ENCODE peak calls at places on chromosomes 7 and 10, in nine cellular contexts. One of them, this sample, is unnamed.
A peak's percentile ranks its signal among the peaks of the same experiment; 100 is the strongest.

GRCh38 chr10:101889256-101890210 is 45.9 kb upstream of the KCNIP2 start:
- DNase-seq in stimulated activated CD8-positive, alpha-beta memory T cell treated with anti-CD3 and anti-CD28 coated beads, Interleukin-15, amount 100 ng/mL, for 1 hour: peak; percentile 50
- DNase-seq in T-helper 1 cell: peak; percentile 30
- DNase-seq in naive thymus-derived CD4-positive, alpha-beta T cell: peak; percentile 54
- DNase-seq in activated CD4-positive, alpha-beta T cell treated with anti-CD3 and anti-CD28 coated beads, Interleukin-2, amount 50 U/mL, for 24 hours: peak; percentile 58
- DNase-seq in spleen: peak; percentile 84
- DNase-seq in GM03348: peak; percentile 83
- DNase-seq in posterior vena cava: peak; percentile 88
- DNase-seq in NCI-H2171: no peak
- DNase-seq in this sample: peak; percentile 66

GRCh38 chr7:123692471-123692877 is 36.8 kb downstream of the LMOD2 start:
- DNase-seq in GM03348: no peak
- DNase-seq in T-helper 1 cell: no peak
- DNase-seq in naive thymus-derived CD4-positive, alpha-beta T cell: no peak
- DNase-seq in stimulated activated CD8-positive, alpha-beta memory T cell treated with anti-CD3 and anti-CD28 coated beads, Interleukin-15, amount 100 ng/mL, for 1 hour: no peak
- DNase-seq in NCI-H2171: no peak
- DNase-seq in activated CD4-positive, alpha-beta T cell treated with anti-CD3 and anti-CD28 coated beads, Interleukin-2, amount 50 U/mL, for 24 hours: no peak
- DNase-seq in spleen: no peak
- DNase-seq in posterior vena cava: peak; percentile 54
- DNase-seq in this sample: no peak

GRCh38 chr10:132463333-132464255 is 66.6 kb downstream of the PWWP2B start:
- DNase-seq in NCI-H2171: no peak
- DNase-seq in spleen: peak; percentile 73
- DNase-seq in activated CD4-positive, alpha-beta T cell treated with anti-CD3 and anti-CD28 coated beads, Interleukin-2, amount 50 U/mL, for 24 hours: no peak
- DNase-seq in T-helper 1 cell: no peak
- DNase-seq in GM03348: peak; percentile 40
- DNase-seq in stimulated activated CD8-positive, alpha-beta memory T cell treated with anti-CD3 and anti-CD28 coated beads, Interleukin-15, amount 100 ng/mL, for 1 hour: no peak
- DNase-seq in naive thymus-derived CD4-positive, alpha-beta T cell: no peak
- DNase-seq in posterior vena cava: no peak
- DNase-seq in this sample: no peak

GRCh38 chr10:69533658-69534057 is 39.6 kb downstream of the NEUROG3 start:
- DNase-seq in activated CD4-positive, alpha-beta T cell treated with anti-CD3 and anti-CD28 coated beads, Interleukin-2, amount 50 U/mL, for 24 hours: no peak
- DNase-seq in NCI-H2171: no peak
- DNase-seq in posterior vena cava: no peak
- DNase-seq in stimulated activated CD8-positive, alpha-beta memory T cell treated with anti-CD3 and anti-CD28 coated beads, Interleukin-15, amount 100 ng/mL, for 1 hour: no peak
- DNase-seq in T-helper 1 cell: no peak
- DNase-seq in naive thymus-derived CD4-positive, alpha-beta T cell: no peak
- DNase-seq in GM03348: no peak
- DNase-seq in spleen: no peak
- DNase-seq in this sample: no peak

GRCh38 chr10:92691591-92692084 is 1.9 kb downstream of the HHEX start:
- DNase-seq in GM03348: no peak
- DNase-seq in spleen: peak; percentile 95
- DNase-seq in T-helper 1 cell: no peak
- DNase-seq in stimulated activated CD8-positive, alpha-beta memory T cell treated with anti-CD3 and anti-CD28 coated beads, Interleukin-15, amount 100 ng/mL, for 1 hour: no peak
- DNase-seq in NCI-H2171: no peak
- DNase-seq in posterior vena cava: peak; percentile 92
- DNase-seq in activated CD4-positive, alpha-beta T cell treated with anti-CD3 and anti-CD28 coated beads, Interleukin-2, amount 50 U/mL, for 24 hours: no peak
- DNase-seq in naive thymus-derived CD4-positive, alpha-beta T cell: peak; percentile 10
- DNase-seq in this sample: no peak

GRCh38 chr7:97573065-97573464 is 158.8 kb upstream of the TAC1 start:
- DNase-seq in NCI-H2171: no peak
- DNase-seq in stimulated activated CD8-positive, alpha-beta memory T cell treated with anti-CD3 and anti-CD28 coated beads, Interleukin-15, amount 100 ng/mL, for 1 hour: no peak
- DNase-seq in GM03348: no peak
- DNase-seq in T-helper 1 cell: no peak
- DNase-seq in naive thymus-derived CD4-positive, alpha-beta T cell: no peak
- DNase-seq in activated CD4-positive, alpha-beta T cell treated with anti-CD3 and anti-CD28 coated beads, Interleukin-2, amount 50 U/mL, for 24 hours: no peak
- DNase-seq in posterior vena cava: no peak
- DNase-seq in spleen: no peak
- DNase-seq in this sample: no peak

GRCh38 chr10:85927952-85928677 is 438.5 kb downstream of the GRID1 start:
- DNase-seq in GM03348: no peak
- DNase-seq in T-helper 1 cell: no peak
- DNase-seq in NCI-H2171: no peak
- DNase-seq in naive thymus-derived CD4-positive, alpha-beta T cell: no peak
- DNase-seq in activated CD4-positive, alpha-beta T cell treated with anti-CD3 and anti-CD28 coated beads, Interleukin-2, amount 50 U/mL, for 24 hours: no peak
- DNase-seq in posterior vena cava: no peak
- DNase-seq in stimulated activated CD8-positive, alpha-beta memory T cell treated with anti-CD3 and anti-CD28 coated beads, Interleukin-15, amount 100 ng/mL, for 1 hour: no peak
- DNase-seq in spleen: no peak
- DNase-seq in this sample: no peak

GRCh38 chr10:101446071-101446470 is 92.1 kb downstream of the BTRC start:
- DNase-seq in GM03348: no peak
- DNase-seq in naive thymus-derived CD4-positive, alpha-beta T cell: no peak
- DNase-seq in T-helper 1 cell: no peak
- DNase-seq in stimulated activated CD8-positive, alpha-beta memory T cell treated with anti-CD3 and anti-CD28 coated beads, Interleukin-15, amount 100 ng/mL, for 1 hour: no peak
- DNase-seq in activated CD4-positive, alpha-beta T cell treated with anti-CD3 and anti-CD28 coated beads, Interleukin-2, amount 50 U/mL, for 24 hours: no peak
- DNase-seq in spleen: no peak
- DNase-seq in NCI-H2171: no peak
- DNase-seq in posterior vena cava: no peak
- DNase-seq in this sample: no peak

GRCh38 chr7:5375925-5376324 is 47.7 kb downstream of the TNRC18 start:
- DNase-seq in NCI-H2171: no peak
- DNase-seq in activated CD4-positive, alpha-beta T cell treated with anti-CD3 and anti-CD28 coated beads, Interleukin-2, amount 50 U/mL, for 24 hours: no peak
- DNase-seq in naive thymus-derived CD4-positive, alpha-beta T cell: no peak
- DNase-seq in T-helper 1 cell: no peak
- DNase-seq in posterior vena cava: no peak
- DNase-seq in stimulated activated CD8-positive, alpha-beta memory T cell treated with anti-CD3 and anti-CD28 coated beads, Interleukin-15, amount 100 ng/mL, for 1 hour: no peak
- DNase-seq in GM03348: no peak
- DNase-seq in spleen: no peak
- DNase-seq in this sample: no peak

GRCh38 chr10:88095291-88095721 is 231.9 kb downstream of the PTEN start:
- DNase-seq in posterior vena cava: no peak
- DNase-seq in spleen: no peak
- DNase-seq in T-helper 1 cell: no peak
- DNase-seq in NCI-H2171: no peak
- DNase-seq in activated CD4-positive, alpha-beta T cell treated with anti-CD3 and anti-CD28 coated beads, Interleukin-2, amount 50 U/mL, for 24 hours: no peak
- DNase-seq in naive thymus-derived CD4-positive, alpha-beta T cell: no peak
- DNase-seq in GM03348: peak; percentile 56
- DNase-seq in stimulated activated CD8-positive, alpha-beta memory T cell treated with anti-CD3 and anti-CD28 coated beads, Interleukin-15, amount 100 ng/mL, for 1 hour: no peak
- DNase-seq in this sample: peak; percentile 61

GRCh38 chr10:32961343-32961891 is 3.4 kb upstream of the ITGB1 start:
- DNase-seq in GM03348: no peak
- DNase-seq in naive thymus-derived CD4-positive, alpha-beta T cell: no peak
- DNase-seq in T-helper 1 cell: no peak
- DNase-seq in spleen: no peak
- DNase-seq in stimulated activated CD8-positive, alpha-beta memory T cell treated with anti-CD3 and anti-CD28 coated beads, Interleukin-15, amount 100 ng/mL, for 1 hour: no peak
- DNase-seq in activated CD4-positive, alpha-beta T cell treated with anti-CD3 and anti-CD28 coated beads, Interleukin-2, amount 50 U/mL, for 24 hours: no peak
- DNase-seq in posterior vena cava: no peak
- DNase-seq in NCI-H2171: no peak
- DNase-seq in this sample: no peak

GRCh38 chr7:55189878-55190436 is 171.1 kb downstream of the EGFR start:
- DNase-seq in posterior vena cava: no peak
- DNase-seq in naive thymus-derived CD4-positive, alpha-beta T cell: no peak
- DNase-seq in spleen: no peak
- DNase-seq in GM03348: no peak
- DNase-seq in stimulated activated CD8-positive, alpha-beta memory T cell treated with anti-CD3 and anti-CD28 coated beads, Interleukin-15, amount 100 ng/mL, for 1 hour: no peak
- DNase-seq in activated CD4-positive, alpha-beta T cell treated with anti-CD3 and anti-CD28 coated beads, Interleukin-2, amount 50 U/mL, for 24 hours: no peak
- DNase-seq in NCI-H2171: no peak
- DNase-seq in T-helper 1 cell: no peak
- DNase-seq in this sample: no peak

GRCh38 chr7:24992314-24992713 is 12.3 kb upstream of the OSBPL3 start:
- DNase-seq in posterior vena cava: no peak
- DNase-seq in T-helper 1 cell: no peak
- DNase-seq in stimulated activated CD8-positive, alpha-beta memory T cell treated with anti-CD3 and anti-CD28 coated beads, Interleukin-15, amount 100 ng/mL, for 1 hour: no peak
- DNase-seq in naive thymus-derived CD4-positive, alpha-beta T cell: no peak
- DNase-seq in GM03348: no peak
- DNase-seq in spleen: no peak
- DNase-seq in activated CD4-positive, alpha-beta T cell treated with anti-CD3 and anti-CD28 coated beads, Interleukin-2, amount 50 U/mL, for 24 hours: no peak
- DNase-seq in NCI-H2171: no peak
- DNase-seq in this sample: no peak

GRCh38 chr10:117654105-117654504 is 111.6 kb downstream of the EMX2 start:
- DNase-seq in activated CD4-positive, alpha-beta T cell treated with anti-CD3 and anti-CD28 coated beads, Interleukin-2, amount 50 U/mL, for 24 hours: no peak
- DNase-seq in spleen: no peak
- DNase-seq in stimulated activated CD8-positive, alpha-beta memory T cell treated with anti-CD3 and anti-CD28 coated beads, Interleukin-15, amount 100 ng/mL, for 1 hour: no peak
- DNase-seq in NCI-H2171: no peak
- DNase-seq in naive thymus-derived CD4-positive, alpha-beta T cell: no peak
- DNase-seq in T-helper 1 cell: no peak
- DNase-seq in posterior vena cava: no peak
- DNase-seq in GM03348: no peak
- DNase-seq in this sample: no peak

GRCh38 chr10:76108563-76108962 is 677.1 kb downstream of the LRMDA start:
- DNase-seq in T-helper 1 cell: no peak
- DNase-seq in naive thymus-derived CD4-positive, alpha-beta T cell: no peak
- DNase-seq in posterior vena cava: no peak
- DNase-seq in stimulated activated CD8-positive, alpha-beta memory T cell treated with anti-CD3 and anti-CD28 coated beads, Interleukin-15, amount 100 ng/mL, for 1 hour: no peak
- DNase-seq in spleen: no peak
- DNase-seq in NCI-H2171: no peak
- DNase-seq in GM03348: no peak
- DNase-seq in activated CD4-positive, alpha-beta T cell treated with anti-CD3 and anti-CD28 coated beads, Interleukin-2, amount 50 U/mL, for 24 hours: no peak
- DNase-seq in this sample: no peak

GRCh38 chr7:128270799-128271411 is 29.8 kb downstream of the LEP start:
- DNase-seq in stimulated activated CD8-positive, alpha-beta memory T cell treated with anti-CD3 and anti-CD28 coated beads, Interleukin-15, amount 100 ng/mL, for 1 hour: no peak
- DNase-seq in posterior vena cava: peak; percentile 78
- DNase-seq in spleen: no peak
- DNase-seq in T-helper 1 cell: no peak
- DNase-seq in NCI-H2171: no peak
- DNase-seq in naive thymus-derived CD4-positive, alpha-beta T cell: no peak
- DNase-seq in GM03348: no peak
- DNase-seq in activated CD4-positive, alpha-beta T cell treated with anti-CD3 and anti-CD28 coated beads, Interleukin-2, amount 50 U/mL, for 24 hours: no peak
- DNase-seq in this sample: no peak

GRCh38 chr10:44293842-44294241 is 91.1 kb downstream of the CXCL12 start:
- DNase-seq in posterior vena cava: no peak
- DNase-seq in stimulated activated CD8-positive, alpha-beta memory T cell treated with anti-CD3 and anti-CD28 coated beads, Interleukin-15, amount 100 ng/mL, for 1 hour: no peak
- DNase-seq in NCI-H2171: no peak
- DNase-seq in GM03348: no peak
- DNase-seq in activated CD4-positive, alpha-beta T cell treated with anti-CD3 and anti-CD28 coated beads, Interleukin-2, amount 50 U/mL, for 24 hours: no peak
- DNase-seq in spleen: no peak
- DNase-seq in naive thymus-derived CD4-positive, alpha-beta T cell: no peak
- DNase-seq in T-helper 1 cell: no peak
- DNase-seq in this sample: peak; percentile 92

GRCh38 chr7:158074896-158075632 is 512.6 kb downstream of the PTPRN2 start:
- DNase-seq in NCI-H2171: no peak
- DNase-seq in T-helper 1 cell: no peak
- DNase-seq in naive thymus-derived CD4-positive, alpha-beta T cell: no peak
- DNase-seq in activated CD4-positive, alpha-beta T cell treated with anti-CD3 and anti-CD28 coated beads, Interleukin-2, amount 50 U/mL, for 24 hours: no peak
- DNase-seq in spleen: peak; percentile 59
- DNase-seq in GM03348: no peak
- DNase-seq in stimulated activated CD8-positive, alpha-beta memory T cell treated with anti-CD3 and anti-CD28 coated beads, Interleukin-15, amount 100 ng/mL, for 1 hour: no peak
- DNase-seq in posterior vena cava: peak; percentile 78
- DNase-seq in this sample: no peak

GRCh38 chr10:88088441-88089340 is 225.3 kb downstream of the PTEN start:
- DNase-seq in T-helper 1 cell: no peak
- DNase-seq in naive thymus-derived CD4-positive, alpha-beta T cell: no peak
- DNase-seq in stimulated activated CD8-positive, alpha-beta memory T cell treated with anti-CD3 and anti-CD28 coated beads, Interleukin-15, amount 100 ng/mL, for 1 hour: no peak
- DNase-seq in NCI-H2171: no peak
- DNase-seq in GM03348: no peak
- DNase-seq in posterior vena cava: no peak
- DNase-seq in activated CD4-positive, alpha-beta T cell treated with anti-CD3 and anti-CD28 coated beads, Interleukin-2, amount 50 U/mL, for 24 hours: no peak
- DNase-seq in spleen: no peak
- DNase-seq in this sample: no peak

GRCh38 chr10:104351067-104351681 is 2.5 kb upstream of the CFAP58 start:
- DNase-seq in stimulated activated CD8-positive, alpha-beta memory T cell treated with anti-CD3 and anti-CD28 coated beads, Interleukin-15, amount 100 ng/mL, for 1 hour: no peak
- DNase-seq in NCI-H2171: no peak
- DNase-seq in T-helper 1 cell: no peak
- DNase-seq in activated CD4-positive, alpha-beta T cell treated with anti-CD3 and anti-CD28 coated beads, Interleukin-2, amount 50 U/mL, for 24 hours: no peak
- DNase-seq in spleen: no peak
- DNase-seq in naive thymus-derived CD4-positive, alpha-beta T cell: no peak
- DNase-seq in GM03348: peak; percentile 57
- DNase-seq in posterior vena cava: no peak
- DNase-seq in this sample: peak; percentile 57

GRCh38 chr7:30157217-30157616 is 22.4 kb downstream of the MTURN start:
- DNase-seq in T-helper 1 cell: no peak
- DNase-seq in spleen: no peak
- DNase-seq in NCI-H2171: no peak
- DNase-seq in stimulated activated CD8-positive, alpha-beta memory T cell treated with anti-CD3 and anti-CD28 coated beads, Interleukin-15, amount 100 ng/mL, for 1 hour: no peak
- DNase-seq in posterior vena cava: no peak
- DNase-seq in GM03348: no peak
- DNase-seq in naive thymus-derived CD4-positive, alpha-beta T cell: peak; percentile 64
- DNase-seq in activated CD4-positive, alpha-beta T cell treated with anti-CD3 and anti-CD28 coated beads, Interleukin-2, amount 50 U/mL, for 24 hours: no peak
- DNase-seq in this sample: no peak

GRCh38 chr7:141483044-141483443 is 68.2 kb upstream of the AGK start:
- DNase-seq in T-helper 1 cell: no peak
- DNase-seq in activated CD4-positive, alpha-beta T cell treated with anti-CD3 and anti-CD28 coated beads, Interleukin-2, amount 50 U/mL, for 24 hours: no peak
- DNase-seq in GM03348: no peak
- DNase-seq in naive thymus-derived CD4-positive, alpha-beta T cell: no peak
- DNase-seq in posterior vena cava: no peak
- DNase-seq in NCI-H2171: no peak
- DNase-seq in spleen: no peak
- DNase-seq in stimulated activated CD8-positive, alpha-beta memory T cell treated with anti-CD3 and anti-CD28 coated beads, Interleukin-15, amount 100 ng/mL, for 1 hour: no peak
- DNase-seq in this sample: no peak

GRCh38 chr7:47322731-47323130 is 259.2 kb downstream of the TNS3 start:
- DNase-seq in NCI-H2171: no peak
- DNase-seq in spleen: no peak
- DNase-seq in GM03348: no peak
- DNase-seq in posterior vena cava: no peak
- DNase-seq in T-helper 1 cell: no peak
- DNase-seq in naive thymus-derived CD4-positive, alpha-beta T cell: no peak
- DNase-seq in stimulated activated CD8-positive, alpha-beta memory T cell treated with anti-CD3 and anti-CD28 coated beads, Interleukin-15, amount 100 ng/mL, for 1 hour: no peak
- DNase-seq in activated CD4-positive, alpha-beta T cell treated with anti-CD3 and anti-CD28 coated beads, Interleukin-2, amount 50 U/mL, for 24 hours: no peak
- DNase-seq in this sample: no peak

GRCh38 chr7:30921540-30921930 is 9.9 kb downstream of the AQP1 start:
- DNase-seq in naive thymus-derived CD4-positive, alpha-beta T cell: no peak
- DNase-seq in activated CD4-positive, alpha-beta T cell treated with anti-CD3 and anti-CD28 coated beads, Interleukin-2, amount 50 U/mL, for 24 hours: no peak
- DNase-seq in spleen: peak; percentile 61
- DNase-seq in T-helper 1 cell: no peak
- DNase-seq in GM03348: no peak
- DNase-seq in stimulated activated CD8-positive, alpha-beta memory T cell treated with anti-CD3 and anti-CD28 coated beads, Interleukin-15, amount 100 ng/mL, for 1 hour: no peak
- DNase-seq in NCI-H2171: no peak
- DNase-seq in posterior vena cava: peak; percentile 67
- DNase-seq in this sample: no peak

GRCh38 chr7:142746268-142746667 is 3.0 kb upstream of the PRSS1 start:
- DNase-seq in GM03348: no peak
- DNase-seq in spleen: no peak
- DNase-seq in T-helper 1 cell: no peak
- DNase-seq in stimulated activated CD8-positive, alpha-beta memory T cell treated with anti-CD3 and anti-CD28 coated beads, Interleukin-15, amount 100 ng/mL, for 1 hour: no peak
- DNase-seq in activated CD4-positive, alpha-beta T cell treated with anti-CD3 and anti-CD28 coated beads, Interleukin-2, amount 50 U/mL, for 24 hours: no peak
- DNase-seq in posterior vena cava: no peak
- DNase-seq in naive thymus-derived CD4-positive, alpha-beta T cell: no peak
- DNase-seq in NCI-H2171: no peak
- DNase-seq in this sample: no peak

GRCh38 chr7:157645539-157645938 is 308.7 kb downstream of the DNAJB6 start:
- DNase-seq in activated CD4-positive, alpha-beta T cell treated with anti-CD3 and anti-CD28 coated beads, Interleukin-2, amount 50 U/mL, for 24 hours: no peak
- DNase-seq in T-helper 1 cell: no peak
- DNase-seq in naive thymus-derived CD4-positive, alpha-beta T cell: no peak
- DNase-seq in spleen: no peak
- DNase-seq in GM03348: no peak
- DNase-seq in posterior vena cava: peak; percentile 76
- DNase-seq in NCI-H2171: peak; percentile 61
- DNase-seq in stimulated activated CD8-positive, alpha-beta memory T cell treated with anti-CD3 and anti-CD28 coated beads, Interleukin-15, amount 100 ng/mL, for 1 hour: no peak
- DNase-seq in this sample: no peak

GRCh38 chr7:45563804-45564461 is 10.2 kb upstream of the ADCY1 start:
- DNase-seq in spleen: no peak
- DNase-seq in naive thymus-derived CD4-positive, alpha-beta T cell: no peak
- DNase-seq in activated CD4-positive, alpha-beta T cell treated with anti-CD3 and anti-CD28 coated beads, Interleukin-2, amount 50 U/mL, for 24 hours: no peak
- DNase-seq in T-helper 1 cell: no peak
- DNase-seq in posterior vena cava: no peak
- DNase-seq in NCI-H2171: no peak
- DNase-seq in stimulated activated CD8-positive, alpha-beta memory T cell treated with anti-CD3 and anti-CD28 coated beads, Interleukin-15, amount 100 ng/mL, for 1 hour: no peak
- DNase-seq in GM03348: no peak
- DNase-seq in this sample: no peak

GRCh38 chr10:124266468-124267230 is 152.1 kb downstream of the OAT start:
- DNase-seq in GM03348: no peak
- DNase-seq in posterior vena cava: peak; percentile 52
- DNase-seq in NCI-H2171: no peak
- DNase-seq in T-helper 1 cell: no peak
- DNase-seq in stimulated activated CD8-positive, alpha-beta memory T cell treated with anti-CD3 and anti-CD28 coated beads, Interleukin-15, amount 100 ng/mL, for 1 hour: no peak
- DNase-seq in naive thymus-derived CD4-positive, alpha-beta T cell: no peak
- DNase-seq in spleen: peak; percentile 64
- DNase-seq in activated CD4-positive, alpha-beta T cell treated with anti-CD3 and anti-CD28 coated beads, Interleukin-2, amount 50 U/mL, for 24 hours: no peak
- DNase-seq in this sample: no peak

GRCh38 chr10:110629680-110630191 is 14.4 kb upstream of the RBM20 start:
- DNase-seq in activated CD4-positive, alpha-beta T cell treated with anti-CD3 and anti-CD28 coated beads, Interleukin-2, amount 50 U/mL, for 24 hours: no peak
- DNase-seq in T-helper 1 cell: no peak
- DNase-seq in GM03348: peak; percentile 35
- DNase-seq in stimulated activated CD8-positive, alpha-beta memory T cell treated with anti-CD3 and anti-CD28 coated beads, Interleukin-15, amount 100 ng/mL, for 1 hour: no peak
- DNase-seq in spleen: no peak
- DNase-seq in posterior vena cava: no peak
- DNase-seq in naive thymus-derived CD4-positive, alpha-beta T cell: no peak
- DNase-seq in NCI-H2171: no peak
- DNase-seq in this sample: no peak

GRCh38 chr7:139645572-139646523 is 122.4 kb downstream of the CLEC2L start:
- DNase-seq in T-helper 1 cell: peak; percentile 78
- DNase-seq in activated CD4-positive, alpha-beta T cell treated with anti-CD3 and anti-CD28 coated beads, Interleukin-2, amount 50 U/mL, for 24 hours: peak; percentile 81
- DNase-seq in posterior vena cava: peak; percentile 92
- DNase-seq in spleen: peak; percentile 91
- DNase-seq in stimulated activated CD8-positive, alpha-beta memory T cell treated with anti-CD3 and anti-CD28 coated beads, Interleukin-15, amount 100 ng/mL, for 1 hour: peak; percentile 67
- DNase-seq in GM03348: peak; percentile 86
- DNase-seq in NCI-H2171: peak; percentile 66
- DNase-seq in naive thymus-derived CD4-positive, alpha-beta T cell: peak; percentile 93
- DNase-seq in this sample: peak; percentile 76

GRCh38 chr10:44034946-44035345 is 350.0 kb downstream of the CXCL12 start:
- DNase-seq in naive thymus-derived CD4-positive, alpha-beta T cell: no peak
- DNase-seq in activated CD4-positive, alpha-beta T cell treated with anti-CD3 and anti-CD28 coated beads, Interleukin-2, amount 50 U/mL, for 24 hours: no peak
- DNase-seq in NCI-H2171: no peak
- DNase-seq in GM03348: no peak
- DNase-seq in stimulated activated CD8-positive, alpha-beta memory T cell treated with anti-CD3 and anti-CD28 coated beads, Interleukin-15, amount 100 ng/mL, for 1 hour: no peak
- DNase-seq in spleen: no peak
- DNase-seq in posterior vena cava: no peak
- DNase-seq in T-helper 1 cell: no peak
- DNase-seq in this sample: no peak